ENCODE peak calls at places on chromosomes 1 and 21, in nine cellular contexts. F is H9, E is right atrium auricular region, P is WTC11, K is heart left ventricle, D is mammary epithelial cell, R is lower lobe of right lung, Q is adrenal gland, L is HFF-Myc. U is an unnamed sample.

GRCh38 chr1:84892657-84893618 is at the start of gene LPAR3:
- DNase-seq in F (peak), Q (no peak), P (peak), R (peak), L (no peak), D (peak), E (no peak), K (peak), U (peak)

GRCh38 chr1:76474922-76475321 is 392.4 kb upstream of the ST6GALNAC5 start:
- DNase-seq in P (no peak), K (no peak), R (no peak), L (no peak), D (no peak), E (no peak), F (no peak), Q (no peak), U (no peak)

GRCh38 chr21:35179990-35180557 is 131.0 kb upstream of the RUNX1 start:
- DNase-seq in Q (no peak), L (no peak), D (peak), P (no peak), K (no peak), E (no peak), R (no peak), F (no peak), U (no peak)

GRCh38 chr1:31112223-31112622 is 46.7 kb upstream of the PUM1 start:
- DNase-seq in K (no peak), F (no peak), P (no peak), E (no peak), D (no peak), Q (no peak), R (no peak), L (no peak), U (no peak)

GRCh38 chr1:203325004-203325417 is 19.7 kb downstream of the BTG2 start:
- DNase-seq in R (no peak), K (no peak), E (no peak), Q (no peak), D (no peak), F (no peak), L (no peak), P (no peak), U (peak)

GRCh38 chr1:178371999-178372398 is 124.8 kb downstream of the CLEC20A start:
- DNase-seq in Q (no peak), F (no peak), K (no peak), L (no peak), R (no peak), E (no peak), D (no peak), P (no peak), U (no peak)

GRCh38 chr1:62045579-62045978 is 149.1 kb upstream of the L1TD1 start:
- DNase-seq in P (no peak), Q (no peak), L (peak), R (no peak), D (peak), E (no peak), F (no peak), K (no peak), U (peak)

GRCh38 chr1:21383785-21384401 is 56.0 kb upstream of the NBPF3 start:
- DNase-seq in F (no peak), Q (no peak), E (no peak), K (no peak), P (no peak), D (no peak), R (no peak), L (no peak), U (no peak)

GRCh38 chr1:221810406-221810805 is 68.5 kb upstream of the DUSP10 start:
- DNase-seq in F (no peak), E (no peak), D (peak), P (no peak), K (no peak), L (no peak), Q (no peak), R (no peak), U (no peak)

GRCh38 chr1:54904476-54905048 is 17.6 kb upstream of the DHCR24 start:
- DNase-seq in F (no peak), E (no peak), Q (no peak), L (no peak), R (no peak), K (no peak), P (no peak), D (peak), U (no peak)

GRCh38 chr1:87274851-87275250 is 53.8 kb upstream of the LMO4 start:
- DNase-seq in F (no peak), R (no peak), L (no peak), P (no peak), E (no peak), Q (no peak), K (no peak), D (no peak), U (no peak)

GRCh38 chr21:42321845-42322244 is 6.6 kb upstream of the TFF3 start:
- DNase-seq in L (no peak), D (no peak), E (no peak), R (no peak), K (no peak), P (no peak), Q (no peak), F (no peak), U (no peak)

GRCh38 chr1:37755290-37755689 is 9.6 kb downstream of the EPHA10 start:
- DNase-seq in E (no peak), Q (no peak), K (no peak), F (no peak), P (no peak), L (no peak), R (no peak), D (peak), U (no peak)

GRCh38 chr1:169484683-169485426 is 889 bp downstream of the SLC19A2 start:
- DNase-seq in P (no peak), D (peak), K (peak), Q (peak), R (peak), E (peak), F (no peak), L (no peak), U (peak)

GRCh38 chr1:17611991-17612390 is 72.5 kb downstream of the ARHGEF10L start:
- DNase-seq in R (no peak), L (no peak), P (no peak), Q (no peak), K (no peak), F (no peak), D (no peak), E (no peak), U (no peak)

GRCh38 chr21:42525228-42525604 is 11.6 kb downstream of the SLC37A1 start:
- DNase-seq in F (no peak), Q (no peak), K (no peak), R (no peak), L (no peak), D (peak), P (no peak), E (no peak), U (no peak)

GRCh38 chr1:91846007-91846620 is 39.8 kb downstream of the TGFBR3 start:
- DNase-seq in F (no peak), P (no peak), K (peak), R (no peak), D (no peak), L (peak), E (peak), Q (peak), U (peak)

GRCh38 chr1:167935252-167936067 is 1.0 kb upstream of the DCAF6 start:
- DNase-seq in D (peak), P (no peak), Q (peak), L (no peak), F (no peak), E (no peak), R (no peak), K (peak), U (peak)

GRCh38 chr1:228852511-228853088 is 117.3 kb downstream of the RHOU start:
- DNase-seq in Q (peak), K (no peak), E (no peak), P (no peak), R (no peak), F (peak), L (no peak), D (no peak), U (no peak)

GRCh38 chr1:101520302-101520701 is 283.5 kb downstream of the S1PR1 start:
- DNase-seq in R (no peak), D (peak), P (peak), Q (no peak), E (no peak), K (no peak), L (peak), F (peak), U (no peak)

GRCh38 chr1:229258031-229258850 is 12.7 kb upstream of the RAB4A start:
- DNase-seq in Q (peak), L (peak), P (peak), E (no peak), R (no peak), K (peak), F (peak), D (no peak), U (peak)

GRCh38 chr1:52263153-52263910 is 102.7 kb downstream of the CC2D1B start:
- DNase-seq in F (no peak), L (no peak), R (no peak), P (no peak), K (no peak), D (no peak), Q (no peak), E (no peak), U (no peak)

GRCh38 chr1:161440312-161440894 is 64.9 kb upstream of the FCGR2A start:
- DNase-seq in K (peak), Q (peak), R (peak), L (no peak), P (peak), D (peak), E (no peak), F (peak), U (peak)

GRCh38 chr1:212959266-212960220 is 9.2 kb downstream of the VASH2 start:
- DNase-seq in P (no peak), F (no peak), D (no peak), L (no peak), R (no peak), Q (no peak), E (no peak), K (no peak), U (no peak)

GRCh38 chr1:1670866-1671265 is 12.1 kb upstream of the CDK11B start:
- DNase-seq in F (no peak), E (no peak), L (no peak), P (no peak), D (no peak), Q (no peak), K (no peak), R (peak), U (no peak)

GRCh38 chr21:41816583-41817165 is 49.8 kb upstream of the RIPK4 start:
- DNase-seq in R (no peak), K (peak), L (peak), Q (peak), E (peak), D (peak), F (peak), P (peak), U (peak)

GRCh38 chr1:3803905-3804626 is 7.8 kb upstream of the LRRC47 start:
- DNase-seq in F (no peak), K (no peak), L (no peak), P (no peak), E (no peak), Q (no peak), R (no peak), D (no peak), U (no peak)

GRCh38 chr1:192810253-192810880 is 1.5 kb downstream of the RGS2 start:
- DNase-seq in L (no peak), D (no peak), Q (peak), E (no peak), F (no peak), K (no peak), R (no peak), P (no peak), U (peak)

GRCh38 chr1:223030871-223031270 is 112.2 kb downstream of the TLR5 start:
- DNase-seq in E (no peak), K (no peak), L (no peak), P (no peak), D (no peak), Q (no peak), F (no peak), R (no peak), U (no peak)

GRCh38 chr1:205715628-205716027 is 34.4 kb downstream of the NUCKS1 start:
- DNase-seq in Q (no peak), E (no peak), P (no peak), K (no peak), F (no peak), L (no peak), D (no peak), R (no peak), U (no peak)

GRCh38 chr1:91645031-91645430 is 144.4 kb downstream of the CDC7 start:
- DNase-seq in L (no peak), E (no peak), D (no peak), K (no peak), F (peak), Q (no peak), P (peak), R (no peak), U (no peak)

GRCh38 chr1:196535727-196536126 is 72.5 kb downstream of the KCNT2 start:
- DNase-seq in K (no peak), L (peak), D (peak), Q (no peak), F (peak), E (no peak), P (peak), R (no peak), U (no peak)

GRCh38 chr1:8552820-8553397 is 235.0 kb downstream of the SLC45A1 start:
- DNase-seq in E (no peak), L (no peak), R (no peak), P (no peak), F (no peak), D (no peak), Q (no peak), K (no peak), U (no peak)

DNA sequence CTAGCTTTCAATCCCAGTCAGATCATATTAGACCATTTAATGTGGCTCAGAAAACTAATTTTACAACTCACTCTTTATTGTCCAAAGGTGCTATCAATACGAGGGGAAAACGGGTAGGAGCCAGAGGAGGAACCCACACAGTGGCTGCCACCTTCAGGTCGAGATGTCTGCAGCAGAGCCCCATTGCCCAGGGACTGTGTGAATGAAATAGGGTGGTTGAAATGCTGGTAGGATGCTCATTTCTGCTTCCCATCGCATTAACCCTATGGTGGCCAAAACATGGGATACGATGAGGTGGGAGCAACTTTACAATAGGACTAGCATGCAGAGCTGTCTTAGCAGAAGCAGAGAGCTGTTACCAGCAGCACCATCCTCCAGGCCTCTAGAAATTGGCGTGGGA is 69.6 kb upstream of the DESI2 start:
- DNase-seq in K (no peak), L (no peak), D (no peak), F (no peak), Q (no peak), E (no peak), P (no peak), R (no peak), U (no peak)
- TF ChIP-seq CTCF in K (no peak), L (no peak), D (no peak), F (peak), Q (no peak), E (no peak), P (no peak), R (no peak), U (no peak)

GRCh38 chr1:198788561-198789064 is 149.8 kb downstream of the PTPRC start:
- DNase-seq in R (peak), E (no peak), F (peak), Q (no peak), D (no peak), L (no peak), P (peak), K (no peak), U (no peak)
- TF ChIP-seq CTCF in R (peak), E (no peak), F (peak), Q (no peak), D (peak), L (peak), P (peak), K (no peak), U (no peak)

GRCh38 chr1:107272321-107272720 is 131.5 kb downstream of the NTNG1 start:
- DNase-seq in L (no peak), P (no peak), D (peak), Q (no peak), F (no peak), R (no peak), K (no peak), E (no peak), U (no peak)

GRCh38 chr1:107274227-107274626 is 133.4 kb downstream of the NTNG1 start:
- DNase-seq in Q (no peak), R (no peak), P (no peak), L (no peak), K (no peak), D (no peak), F (no peak), E (no peak), U (no peak)

GRCh38 chr1:107276247-107276646 is 135.4 kb downstream of the NTNG1 start:
- DNase-seq in Q (no peak), D (no peak), L (no peak), K (no peak), E (no peak), F (no peak), R (no peak), P (no peak), U (no peak)

GRCh38 chr1:107273515-107273914 is 132.7 kb downstream of the NTNG1 start:
- DNase-seq in L (no peak), F (no peak), Q (no peak), E (no peak), R (no peak), P (no peak), D (peak), K (no peak), U (no peak)

GRCh38 chr1:107277022-107277421 is 136.2 kb downstream of the NTNG1 start:
- DNase-seq in Q (peak), D (peak), K (no peak), R (no peak), P (peak), L (peak), F (peak), E (no peak), U (peak)
- TF ChIP-seq CTCF in Q (no peak), D (peak), K (no peak), R (peak), P (no peak), L (peak), F (peak), E (no peak), U (no peak)

GRCh38 chr1:183471748-183472487 is 381 bp upstream of the SMG7 start:
- DNase-seq in Q (peak), F (peak), P (peak), L (peak), R (peak), K (peak), D (peak), E (peak), U (peak)

GRCh38 chr1:183472488-183473285 is at the start of gene SMG7:
- DNase-seq in R (peak), D (peak), F (peak), Q (no peak), P (no peak), E (no peak), L (no peak), K (peak), U (no peak)

GRCh38 chr1:183473286-183473536 is 912 bp downstream of the SMG7 start:
- DNase-seq in P (no peak), D (peak), Q (no peak), K (no peak), E (no peak), F (no peak), L (no peak), R (no peak), U (no peak)

GRCh38 chr1:183470147-183470960 is 1.9 kb upstream of the SMG7 start:
- DNase-seq in K (peak), R (peak), F (peak), Q (peak), E (peak), D (peak), L (peak), P (peak), U (peak)

DNA sequence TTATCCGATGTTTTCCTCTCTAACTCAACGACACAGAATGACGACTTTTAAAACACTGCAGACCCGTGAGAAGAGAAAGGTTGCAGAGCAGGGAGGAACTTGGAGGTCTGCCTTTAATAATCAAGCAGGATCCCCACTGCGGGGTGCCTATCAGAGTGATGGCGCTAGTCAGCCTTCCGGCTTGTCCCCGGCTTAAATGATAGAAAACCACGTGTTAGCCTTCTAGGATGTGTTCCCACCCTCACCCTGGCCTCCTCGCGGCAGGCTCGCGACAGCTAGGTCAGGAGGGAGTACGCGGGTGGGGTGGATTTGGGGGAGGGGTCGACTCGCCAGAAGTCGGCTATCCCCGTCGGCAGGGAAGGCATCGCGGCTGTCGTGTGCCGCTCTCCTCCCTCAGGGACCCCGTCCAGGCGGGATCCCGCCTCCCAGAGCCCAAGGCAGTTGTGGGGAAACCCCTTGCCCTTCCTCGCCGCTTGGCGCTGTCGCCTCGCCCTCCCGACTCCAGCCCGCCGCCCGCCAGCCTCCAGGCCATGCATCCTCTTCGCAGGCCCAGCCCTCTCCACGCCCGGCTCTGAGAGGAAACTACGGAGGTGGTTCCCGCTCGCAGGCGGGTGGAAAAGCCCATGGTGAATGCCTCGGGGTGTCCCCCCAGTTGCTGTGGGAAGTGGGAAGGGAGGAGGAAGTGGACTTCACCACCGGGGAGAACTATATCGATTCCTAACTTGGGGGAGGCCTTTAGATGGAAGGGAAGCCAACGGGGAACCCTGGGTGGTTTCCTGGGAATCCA is 1.1 kb upstream of the SMG7 start:
- DNase-seq in P (peak), L (peak), E (peak), F (peak), R (peak), Q (peak), K (peak), D (peak), U (peak)
- TF ChIP-seq CTCF in P (no peak), L (no peak), E (no peak), F (peak), R (no peak), Q (no peak), K (no peak), D (no peak), U (no peak)

GRCh38 chr21:45695086-45695485 is 51.6 kb downstream of the PCBP3 start:
- DNase-seq in F (peak), D (no peak), P (peak), E (no peak), Q (no peak), R (no peak), L (no peak), K (no peak), U (no peak)
- TF ChIP-seq CTCF in F (peak), D (no peak), P (peak), E (no peak), Q (no peak), R (no peak), L (peak), K (no peak), U (no peak)

GRCh38 chr1:22639286-22639685 is 2.9 kb downstream of the C1QA start:
- DNase-seq in Q (no peak), E (no peak), F (peak), K (no peak), D (no peak), L (peak), R (no peak), P (peak), U (no peak)
- TF ChIP-seq CTCF in Q (no peak), E (no peak), F (peak), K (no peak), D (no peak), L (peak), R (no peak), P (no peak), U (no peak)

GRCh38 chr1:180631766-180632325 is at the start of gene XPR1:
- DNase-seq in F (peak), K (peak), Q (peak), R (peak), E (peak), D (peak), P (peak), L (peak), U (peak)

GRCh38 chr1:180639871-180640270 is 8.0 kb downstream of the XPR1 start:
- DNase-seq in F (no peak), K (no peak), R (no peak), Q (no peak), D (no peak), E (no peak), P (no peak), L (no peak), U (no peak)

GRCh38 chr1:180633092-180634045 is 1.5 kb downstream of the XPR1 start:
- DNase-seq in P (no peak), Q (no peak), R (no peak), E (no peak), K (no peak), D (peak), L (no peak), F (no peak), U (no peak)

GRCh38 chr1:180632326-180633088 is 685 bp downstream of the XPR1 start:
- DNase-seq in F (peak), E (no peak), Q (peak), K (peak), R (peak), L (no peak), P (peak), D (no peak), U (peak)

GRCh38 chr1:180636138-180636537 is 4.3 kb downstream of the XPR1 start:
- DNase-seq in L (no peak), E (no peak), Q (no peak), K (no peak), F (no peak), D (peak), P (no peak), R (no peak), U (peak)
- TF ChIP-seq CTCF in L (no peak), E (no peak), Q (no peak), K (no peak), F (peak), D (peak), P (no peak), R (no peak), U (peak)

U was measured in body of pancreas.